ENCODE peak calls at places on chromosomes 13 and 19, in four cellular contexts. J is GM12878, E is H1, V is HepG2. W is an unnamed sample. For H3K4me1, the result is how much of the 10 kb centered on the place peaks cover.

GRCh38 chr13:47809411-47809810 is 191.7 kb downstream of the SUCLA2 start:
- DNase-seq in E (no peak), J (no peak), V (no peak), W (no peak)

GRCh38 chr13:47675871-47676270 is 325.2 kb downstream of the SUCLA2 start:
- DNase-seq in V (no peak), E (no peak), J (no peak), W (no peak)

GRCh38 chr19:16207063-16207462 is 9.4 kb downstream of the AP1M1 start:
- DNase-seq in V (no peak), E (no peak), J (no peak), W (no peak)

GRCh38 chr13:64054306-64054705 is 2638.7 kb upstream of the PCDH20 start:
- DNase-seq in V (no peak), J (no peak), E (no peak), W (no peak)

GRCh38 chr19:7856679-7857663 is 17.2 kb downstream of the PRR36 start:
- DNase-seq in V (no peak), J (no peak), E (no peak), W (no peak)

GRCh38 chr13:109389456-109389855 is 396.9 kb downstream of the IRS2 start:
- DNase-seq in E (no peak), V (no peak), J (no peak), W (no peak)

GRCh38 chr19:45981350-45981749 is 7.7 kb upstream of the NOVA2 start:
- DNase-seq in J (no peak), E (no peak), V (no peak), W (no peak)

GRCh38 chr13:79662882-79663281 is 181.9 kb downstream of the NDFIP2 start:
- DNase-seq in E (no peak), J (no peak), V (no peak), W (no peak)

GRCh38 chr13:51834581-51835158 is 10.3 kb downstream of the TMEM272 start:
- DNase-seq in E (no peak), J (no peak), V (no peak), W (no peak)

GRCh38 chr13:33524086-33524485 is 238.5 kb upstream of the STARD13 start:
- DNase-seq in V (no peak), E (no peak), J (no peak), W (no peak)

DNA sequence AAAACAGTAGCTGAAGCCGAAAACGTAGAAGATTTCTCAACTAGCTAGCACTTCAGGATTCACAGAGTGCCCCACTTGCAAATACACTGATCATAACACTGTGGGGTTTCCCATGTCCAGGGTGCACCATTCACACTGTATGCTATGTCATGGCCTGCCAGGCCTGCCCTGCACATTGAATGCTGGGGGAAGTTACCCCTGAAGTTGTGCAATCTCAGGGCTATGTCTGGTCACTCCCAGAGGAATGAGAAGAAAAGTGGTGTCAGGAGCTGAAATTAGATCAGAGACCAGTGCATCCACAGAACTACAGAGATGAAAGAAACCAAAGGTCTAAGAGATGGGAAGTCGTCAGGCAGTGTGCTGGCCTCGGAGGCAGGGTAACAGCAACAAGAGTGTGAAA is 196.8 kb downstream of the RAP2A start:
- DNase-seq in V (no peak), E (no peak), J (no peak), W (no peak)
- H3K4me1 ChIP-seq in V (under half), E (under half), J (under half), W (under half)

DNA sequence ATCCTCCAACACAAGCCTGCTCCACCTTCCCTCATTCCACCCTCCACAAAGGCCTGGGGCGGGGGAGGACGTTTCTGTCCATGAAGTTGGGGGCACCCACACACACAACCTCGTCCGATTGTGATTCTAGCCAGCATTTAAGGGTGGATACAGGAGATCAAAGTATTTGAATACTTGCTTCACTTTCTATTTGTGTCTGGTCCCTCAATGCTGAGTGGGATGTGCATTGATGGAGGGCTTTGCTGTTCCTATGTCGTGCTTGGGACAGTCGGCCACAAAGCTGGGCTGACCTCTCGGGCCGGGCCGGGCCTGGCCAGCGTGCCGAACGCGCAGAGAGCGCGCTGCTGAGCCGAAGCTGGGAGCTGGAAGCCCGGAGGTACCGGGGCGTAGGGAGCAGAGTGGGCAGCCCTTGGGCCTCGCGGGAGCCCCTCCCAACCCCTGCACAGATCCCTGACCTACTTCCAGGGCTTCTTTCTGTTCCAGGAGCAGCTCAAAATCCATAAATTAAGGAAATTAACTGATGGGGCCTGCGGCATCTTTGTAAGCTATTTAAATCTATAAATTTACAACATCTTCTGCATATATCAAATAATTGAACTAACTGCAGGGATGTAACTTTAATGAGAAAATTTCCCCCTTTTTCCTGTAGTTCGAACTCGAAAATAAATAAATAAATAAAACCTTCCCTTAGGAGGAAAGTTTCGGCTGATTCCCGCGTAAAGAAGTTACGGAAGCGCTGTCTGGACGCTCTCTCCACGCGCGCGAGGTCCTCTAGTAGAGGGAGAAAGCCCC is 1.9 kb upstream of the KCTD15 start:
- DNase-seq in J (no peak), V (no peak), E (no peak), W (no peak)
- H3K4me3 ChIP-seq in J (no peak), V (peak), E (peak), W (peak)

GRCh38 chr19:2027361-2027760 is 11.8 kb upstream of the BTBD2 start:
- DNase-seq in J (no peak), V (no peak), E (no peak), W (no peak)
- TF ChIP-seq SUZ12 in J (no peak), V (no peak), E (no peak), W (no peak)

GRCh38 chr13:67520886-67521285 is 290.8 kb upstream of the PCDH9 start:
- DNase-seq in J (no peak), E (no peak), V (no peak), W (no peak)
- H3K4me1 ChIP-seq in J (under half), E (under half), V (under half), W (under half)

DNA sequence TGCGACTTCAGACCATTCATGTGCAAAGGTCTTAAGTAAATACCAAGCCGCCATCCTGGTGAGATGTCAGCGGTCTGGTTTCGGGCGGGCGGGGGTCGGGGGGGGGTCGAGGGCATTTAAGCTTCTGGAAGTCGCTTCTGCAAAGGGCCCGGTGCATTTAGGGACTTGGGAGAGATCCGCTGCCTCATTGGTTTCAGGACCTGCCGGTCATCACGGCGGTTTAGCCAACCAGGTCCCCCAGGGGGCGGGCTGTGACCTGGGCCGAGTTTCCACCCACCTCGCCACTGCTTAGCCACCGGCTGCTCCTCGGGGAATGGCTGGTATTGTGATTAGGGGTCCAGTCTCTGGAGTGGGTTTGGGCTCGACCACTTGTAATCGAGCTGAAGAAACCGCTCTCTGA is 7.8 kb downstream of the ANKLE1 start:
- DNase-seq in V (no peak), J (no peak), E (no peak), W (peak)
- H3K4me3 ChIP-seq in V (no peak), J (no peak), E (no peak), W (peak)

GRCh38 chr13:27293051-27293691 is 22.5 kb downstream of the RASL11A start:
- DNase-seq in E (no peak), V (no peak), J (no peak), W (no peak)

GRCh38 chr13:27293873-27294515 is 23.4 kb downstream of the RASL11A start:
- DNase-seq in E (no peak), J (no peak), V (no peak), W (no peak)

GRCh38 chr13:27288397-27288796 is 17.8 kb downstream of the RASL11A start:
- DNase-seq in E (no peak), V (no peak), J (no peak), W (no peak)

GRCh38 chr13:27290715-27291114 is 20.1 kb downstream of the RASL11A start:
- DNase-seq in J (no peak), V (no peak), E (no peak), W (no peak)

DNA sequence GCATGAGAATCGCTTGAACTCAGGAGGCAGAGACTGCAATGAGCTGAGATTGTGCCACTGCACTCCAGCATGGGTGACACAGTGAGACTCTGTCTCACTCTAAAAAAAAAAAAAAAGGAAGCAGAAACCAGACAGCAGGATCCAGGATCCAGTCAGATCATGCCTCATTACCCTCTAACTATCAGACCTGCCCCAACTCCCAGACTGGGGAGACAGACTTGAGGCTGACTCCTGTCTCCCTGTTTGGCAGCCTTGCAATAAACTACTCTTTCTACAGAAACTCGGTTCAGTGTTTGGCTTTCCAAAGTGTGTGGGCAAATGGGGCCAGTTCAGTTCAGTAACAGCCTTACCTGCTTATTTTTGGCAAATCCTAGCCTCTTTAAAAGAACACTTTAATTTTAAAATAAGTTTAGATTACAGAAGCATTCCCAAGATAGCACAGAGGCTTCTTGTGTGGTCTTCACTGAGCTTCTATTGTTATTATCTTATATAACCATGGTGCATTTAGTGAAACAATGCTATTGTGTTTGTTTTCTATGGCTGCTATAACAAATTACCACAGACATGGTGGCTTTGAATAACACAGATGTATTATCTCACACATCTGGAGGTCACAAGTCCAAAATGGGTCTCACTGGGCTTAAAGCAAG is 18.5 kb downstream of the RASL11A start:
- DNase-seq in E (no peak), V (no peak), J (no peak), W (no peak)
- TF ChIP-seq SUZ12 in E (no peak), V (no peak), J (no peak), W (no peak)

GRCh38 chr13:114124486-114124885 is 7.9 kb downstream of the RASA3 start:
- DNase-seq in J (no peak), V (no peak), E (no peak), W (no peak)
- H3K4me1 ChIP-seq in J (under half), V (under half), E (under half), W (under half)

GRCh38 chr19:4012975-4013634 is 5.6 kb downstream of the PIAS4 start:
- DNase-seq in E (no peak), J (no peak), V (no peak), W (no peak)

GRCh38 chr19:4010808-4011110 is 3.2 kb downstream of the PIAS4 start:
- DNase-seq in V (no peak), J (no peak), E (no peak), W (no peak)

GRCh38 chr19:4012092-4012974 is 4.8 kb downstream of the PIAS4 start:
- DNase-seq in E (no peak), J (no peak), V (no peak), W (no peak)

GRCh38 chr19:4007836-4008539 is 452 bp downstream of the PIAS4 start:
- DNase-seq in E (no peak), J (no peak), V (peak), W (no peak)

DNA sequence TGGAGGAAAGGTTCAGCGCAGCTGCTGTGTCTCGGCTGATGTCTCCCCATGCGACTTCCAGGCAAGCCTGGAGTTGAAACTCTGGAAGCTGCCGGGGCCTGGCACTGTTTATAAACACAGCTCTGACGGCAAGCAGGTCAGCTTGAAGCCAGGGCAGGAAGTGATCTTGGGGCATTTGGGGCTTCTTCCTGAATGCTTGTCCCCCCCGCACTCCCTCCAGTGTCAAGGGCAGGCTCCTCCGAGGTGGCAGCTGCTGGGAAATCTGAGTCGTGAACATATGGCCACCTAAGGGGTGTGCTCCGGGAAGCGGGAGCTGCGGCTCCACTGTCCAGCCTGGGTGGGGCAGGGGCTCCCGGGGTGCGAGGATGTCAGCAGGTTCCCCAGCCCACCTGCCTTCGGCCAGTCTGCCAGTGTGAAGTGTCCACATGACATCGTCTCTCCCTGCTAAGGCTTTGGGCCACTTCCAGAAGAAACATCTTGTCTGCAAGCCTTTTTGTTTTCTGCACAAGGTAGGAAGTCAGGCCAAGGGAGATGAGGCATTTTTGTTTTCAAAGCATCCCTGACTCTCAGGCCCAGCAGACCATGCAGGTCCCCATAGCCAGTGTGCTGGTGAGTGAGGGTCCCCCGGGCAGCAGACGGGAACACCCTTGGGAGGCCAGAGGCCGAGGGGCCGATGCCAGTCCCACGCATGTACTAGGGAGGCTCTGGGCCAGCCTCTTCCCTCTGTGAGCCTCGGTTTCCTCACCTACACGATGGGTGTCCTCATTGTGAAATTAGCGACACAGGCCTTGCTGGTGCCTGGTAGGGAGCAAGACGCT is 2.7 kb downstream of the PIAS4 start:
- DNase-seq in J (no peak), V (no peak), E (no peak), W (no peak)
- H3K4me3 ChIP-seq in J (no peak), V (no peak), E (no peak), W (no peak)

GRCh38 chr19:49210108-49210900 is 52.7 kb downstream of the TRPM4 start:
- DNase-seq in V (no peak), J (no peak), E (peak), W (peak)
- TF ChIP-seq SUZ12 in V (no peak), J (no peak), E (no peak), W (no peak)

GRCh38 chr13:35475131-35475959 is 1.1 kb downstream of the MAB21L1 start:
- DNase-seq in V (no peak), J (no peak), E (no peak), W (no peak)

GRCh38 chr13:35471466-35472307 is 4.8 kb downstream of the MAB21L1 start:
- DNase-seq in J (no peak), V (no peak), E (no peak), W (no peak)

GRCh38 chr13:35475960-35476943 is at the start of gene MAB21L1:
- DNase-seq in J (no peak), E (no peak), V (no peak), W (no peak)

GRCh38 chr13:35472308-35473008 is 4.0 kb downstream of the MAB21L1 start:
- DNase-seq in E (no peak), V (no peak), J (no peak), W (no peak)

DNA sequence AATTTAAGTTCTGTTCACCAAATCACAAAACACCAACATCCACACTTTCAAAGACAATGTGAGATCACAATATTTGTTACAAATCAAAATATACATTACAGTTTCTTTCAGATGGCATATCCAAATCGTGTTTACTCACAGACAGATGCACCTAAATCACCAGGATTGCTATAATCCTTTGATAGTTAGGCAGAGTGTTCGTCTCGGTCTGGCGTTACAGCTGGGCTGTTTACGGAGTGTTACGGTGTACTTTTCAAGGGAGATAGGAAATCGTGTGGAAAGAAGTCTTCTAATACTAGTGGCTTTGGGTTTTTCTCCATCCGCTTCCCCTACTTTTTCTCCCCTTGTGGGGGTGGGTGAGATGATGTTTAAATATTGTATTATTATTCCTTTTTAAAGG is 1.9 kb downstream of the MAB21L1 start:
- DNase-seq in J (no peak), V (no peak), E (no peak), W (no peak)
- H3K4me1 ChIP-seq in J (under half), V (under half), E (under half), W (under half)

W was measured in NT2/D1.